ENCODE peak calls at places on chromosome 4, in seven cellular contexts. One of them, this sample, is unnamed.

GRCh38 chr4:6705638-6706037 is 4.0 kb downstream of the MRFAP1L1 start:
- DNase-seq in amygdala: no peak
- DNase-seq in activated T-helper 1 cell treated with Interleukin-2 at 50 U/mL for 16 hours: no peak
- DNase-seq in activated CD8-positive, alpha-beta memory T cell treated with anti-CD3 and anti-CD28 coated beads, Interleukin-2, amount 10 ng/mL, durations not matched to agents 7 days and 5 days: no peak
- DNase-seq in ELR: no peak
- DNase-seq in activated CD8-positive, alpha-beta T cell treated with anti-CD3 and anti-CD28 coated beads, Interleukin-2, amount 10 ng/mL, durations not matched to agents 7 days and 5 days: no peak
- DNase-seq in ELF-1: no peak
- DNase-seq in this sample: no peak

GRCh38 chr4:156939151-156939550 is 32.4 kb downstream of the PDGFC start:
- DNase-seq in ELF-1: no peak
- DNase-seq in activated CD8-positive, alpha-beta T cell treated with anti-CD3 and anti-CD28 coated beads, Interleukin-2, amount 10 ng/mL, durations not matched to agents 7 days and 5 days: no peak
- DNase-seq in activated CD8-positive, alpha-beta memory T cell treated with anti-CD3 and anti-CD28 coated beads, Interleukin-2, amount 10 ng/mL, durations not matched to agents 7 days and 5 days: no peak
- DNase-seq in activated T-helper 1 cell treated with Interleukin-2 at 50 U/mL for 16 hours: no peak
- DNase-seq in amygdala: no peak
- DNase-seq in ELR: no peak
- DNase-seq in this sample: no peak

GRCh38 chr4:6971536-6972374 is 62.1 kb downstream of the TBC1D14 start:
- DNase-seq in ELF-1: no peak
- DNase-seq in amygdala: no peak
- DNase-seq in ELR: no peak
- DNase-seq in activated CD8-positive, alpha-beta memory T cell treated with anti-CD3 and anti-CD28 coated beads, Interleukin-2, amount 10 ng/mL, durations not matched to agents 7 days and 5 days: no peak
- DNase-seq in activated CD8-positive, alpha-beta T cell treated with anti-CD3 and anti-CD28 coated beads, Interleukin-2, amount 10 ng/mL, durations not matched to agents 7 days and 5 days: no peak
- DNase-seq in activated T-helper 1 cell treated with Interleukin-2 at 50 U/mL for 16 hours: no peak
- DNase-seq in this sample: no peak

GRCh38 chr4:182126096-182126495 is 117.1 kb upstream of the TENM3 start:
- DNase-seq in ELF-1: no peak
- DNase-seq in activated T-helper 1 cell treated with Interleukin-2 at 50 U/mL for 16 hours: no peak
- DNase-seq in activated CD8-positive, alpha-beta memory T cell treated with anti-CD3 and anti-CD28 coated beads, Interleukin-2, amount 10 ng/mL, durations not matched to agents 7 days and 5 days: no peak
- DNase-seq in activated CD8-positive, alpha-beta T cell treated with anti-CD3 and anti-CD28 coated beads, Interleukin-2, amount 10 ng/mL, durations not matched to agents 7 days and 5 days: no peak
- DNase-seq in amygdala: no peak
- DNase-seq in ELR: no peak
- DNase-seq in this sample: peak

GRCh38 chr4:115145393-115146160 is 32.2 kb upstream of the NDST4 start:
- DNase-seq in ELF-1: no peak
- DNase-seq in activated CD8-positive, alpha-beta T cell treated with anti-CD3 and anti-CD28 coated beads, Interleukin-2, amount 10 ng/mL, durations not matched to agents 7 days and 5 days: no peak
- DNase-seq in ELR: no peak
- DNase-seq in amygdala: no peak
- DNase-seq in activated CD8-positive, alpha-beta memory T cell treated with anti-CD3 and anti-CD28 coated beads, Interleukin-2, amount 10 ng/mL, durations not matched to agents 7 days and 5 days: no peak
- DNase-seq in activated T-helper 1 cell treated with Interleukin-2 at 50 U/mL for 16 hours: no peak
- DNase-seq in this sample: no peak

GRCh38 chr4:109611045-109611616 is 51.1 kb downstream of the MCUB start:
- DNase-seq in activated CD8-positive, alpha-beta memory T cell treated with anti-CD3 and anti-CD28 coated beads, Interleukin-2, amount 10 ng/mL, durations not matched to agents 7 days and 5 days: no peak
- DNase-seq in ELR: no peak
- DNase-seq in activated CD8-positive, alpha-beta T cell treated with anti-CD3 and anti-CD28 coated beads, Interleukin-2, amount 10 ng/mL, durations not matched to agents 7 days and 5 days: no peak
- DNase-seq in activated T-helper 1 cell treated with Interleukin-2 at 50 U/mL for 16 hours: no peak
- DNase-seq in amygdala: no peak
- DNase-seq in ELF-1: no peak
- DNase-seq in this sample: no peak

GRCh38 chr4:186249785-186250739 is 15.9 kb upstream of the F11 start:
- DNase-seq in ELF-1: no peak
- DNase-seq in ELR: peak
- DNase-seq in activated CD8-positive, alpha-beta memory T cell treated with anti-CD3 and anti-CD28 coated beads, Interleukin-2, amount 10 ng/mL, durations not matched to agents 7 days and 5 days: no peak
- DNase-seq in activated CD8-positive, alpha-beta T cell treated with anti-CD3 and anti-CD28 coated beads, Interleukin-2, amount 10 ng/mL, durations not matched to agents 7 days and 5 days: no peak
- DNase-seq in activated T-helper 1 cell treated with Interleukin-2 at 50 U/mL for 16 hours: no peak
- DNase-seq in amygdala: no peak
- DNase-seq in this sample: peak

GRCh38 chr4:124640037-124640730 is 72.3 kb downstream of the ANKRD50 start:
- DNase-seq in amygdala: no peak
- DNase-seq in ELR: peak
- DNase-seq in ELF-1: no peak
- DNase-seq in activated CD8-positive, alpha-beta memory T cell treated with anti-CD3 and anti-CD28 coated beads, Interleukin-2, amount 10 ng/mL, durations not matched to agents 7 days and 5 days: no peak
- DNase-seq in activated CD8-positive, alpha-beta T cell treated with anti-CD3 and anti-CD28 coated beads, Interleukin-2, amount 10 ng/mL, durations not matched to agents 7 days and 5 days: no peak
- DNase-seq in activated T-helper 1 cell treated with Interleukin-2 at 50 U/mL for 16 hours: no peak
- DNase-seq in this sample: peak

GRCh38 chr4:24244663-24245519 is 339.5 kb downstream of the DHX15 start:
- DNase-seq in ELF-1: peak
- DNase-seq in activated CD8-positive, alpha-beta memory T cell treated with anti-CD3 and anti-CD28 coated beads, Interleukin-2, amount 10 ng/mL, durations not matched to agents 7 days and 5 days: no peak
- DNase-seq in activated CD8-positive, alpha-beta T cell treated with anti-CD3 and anti-CD28 coated beads, Interleukin-2, amount 10 ng/mL, durations not matched to agents 7 days and 5 days: no peak
- DNase-seq in activated T-helper 1 cell treated with Interleukin-2 at 50 U/mL for 16 hours: no peak
- DNase-seq in amygdala: no peak
- DNase-seq in ELR: no peak
- DNase-seq in this sample: peak

GRCh38 chr4:16270654-16271328 is 44.5 kb upstream of the TAPT1 start:
- DNase-seq in ELR: peak
- DNase-seq in amygdala: no peak
- DNase-seq in activated T-helper 1 cell treated with Interleukin-2 at 50 U/mL for 16 hours: no peak
- DNase-seq in ELF-1: no peak
- DNase-seq in activated CD8-positive, alpha-beta memory T cell treated with anti-CD3 and anti-CD28 coated beads, Interleukin-2, amount 10 ng/mL, durations not matched to agents 7 days and 5 days: no peak
- DNase-seq in activated CD8-positive, alpha-beta T cell treated with anti-CD3 and anti-CD28 coated beads, Interleukin-2, amount 10 ng/mL, durations not matched to agents 7 days and 5 days: no peak
- DNase-seq in this sample: no peak

GRCh38 chr4:139524062-139524631 is 31.9 kb downstream of the SETD7 start:
- DNase-seq in activated CD8-positive, alpha-beta memory T cell treated with anti-CD3 and anti-CD28 coated beads, Interleukin-2, amount 10 ng/mL, durations not matched to agents 7 days and 5 days: no peak
- DNase-seq in amygdala: no peak
- DNase-seq in activated CD8-positive, alpha-beta T cell treated with anti-CD3 and anti-CD28 coated beads, Interleukin-2, amount 10 ng/mL, durations not matched to agents 7 days and 5 days: no peak
- DNase-seq in ELF-1: no peak
- DNase-seq in ELR: no peak
- DNase-seq in activated T-helper 1 cell treated with Interleukin-2 at 50 U/mL for 16 hours: no peak
- DNase-seq in this sample: peak

GRCh38 chr4:3702551-3703221 is 63.5 kb upstream of the ADRA2C start:
- DNase-seq in ELR: no peak
- DNase-seq in amygdala: no peak
- DNase-seq in activated T-helper 1 cell treated with Interleukin-2 at 50 U/mL for 16 hours: no peak
- DNase-seq in ELF-1: no peak
- DNase-seq in activated CD8-positive, alpha-beta T cell treated with anti-CD3 and anti-CD28 coated beads, Interleukin-2, amount 10 ng/mL, durations not matched to agents 7 days and 5 days: no peak
- DNase-seq in activated CD8-positive, alpha-beta memory T cell treated with anti-CD3 and anti-CD28 coated beads, Interleukin-2, amount 10 ng/mL, durations not matched to agents 7 days and 5 days: no peak
- DNase-seq in this sample: no peak

GRCh38 chr4:107705742-107706556 is 14.1 kb downstream of the PAPSS1 start:
- DNase-seq in ELF-1: no peak
- DNase-seq in amygdala: no peak
- DNase-seq in activated CD8-positive, alpha-beta memory T cell treated with anti-CD3 and anti-CD28 coated beads, Interleukin-2, amount 10 ng/mL, durations not matched to agents 7 days and 5 days: no peak
- DNase-seq in activated T-helper 1 cell treated with Interleukin-2 at 50 U/mL for 16 hours: no peak
- DNase-seq in activated CD8-positive, alpha-beta T cell treated with anti-CD3 and anti-CD28 coated beads, Interleukin-2, amount 10 ng/mL, durations not matched to agents 7 days and 5 days: no peak
- DNase-seq in ELR: no peak
- DNase-seq in this sample: no peak

GRCh38 chr4:81255524-81255923 is 40.5 kb upstream of the PRKG2 start:
- DNase-seq in ELR: peak
- DNase-seq in activated CD8-positive, alpha-beta memory T cell treated with anti-CD3 and anti-CD28 coated beads, Interleukin-2, amount 10 ng/mL, durations not matched to agents 7 days and 5 days: no peak
- DNase-seq in activated T-helper 1 cell treated with Interleukin-2 at 50 U/mL for 16 hours: no peak
- DNase-seq in activated CD8-positive, alpha-beta T cell treated with anti-CD3 and anti-CD28 coated beads, Interleukin-2, amount 10 ng/mL, durations not matched to agents 7 days and 5 days: no peak
- DNase-seq in amygdala: no peak
- DNase-seq in ELF-1: no peak
- DNase-seq in this sample: peak

GRCh38 chr4:159357350-159357749 is 254.5 kb downstream of the RAPGEF2 start:
- DNase-seq in ELR: no peak
- DNase-seq in amygdala: no peak
- DNase-seq in activated CD8-positive, alpha-beta T cell treated with anti-CD3 and anti-CD28 coated beads, Interleukin-2, amount 10 ng/mL, durations not matched to agents 7 days and 5 days: no peak
- DNase-seq in activated CD8-positive, alpha-beta memory T cell treated with anti-CD3 and anti-CD28 coated beads, Interleukin-2, amount 10 ng/mL, durations not matched to agents 7 days and 5 days: no peak
- DNase-seq in ELF-1: no peak
- DNase-seq in activated T-helper 1 cell treated with Interleukin-2 at 50 U/mL for 16 hours: no peak
- DNase-seq in this sample: no peak

GRCh38 chr4:148007303-148007702 is 275.4 kb downstream of the ARHGAP10 start:
- DNase-seq in amygdala: no peak
- DNase-seq in activated CD8-positive, alpha-beta memory T cell treated with anti-CD3 and anti-CD28 coated beads, Interleukin-2, amount 10 ng/mL, durations not matched to agents 7 days and 5 days: no peak
- DNase-seq in activated T-helper 1 cell treated with Interleukin-2 at 50 U/mL for 16 hours: no peak
- DNase-seq in ELF-1: peak
- DNase-seq in ELR: peak
- DNase-seq in activated CD8-positive, alpha-beta T cell treated with anti-CD3 and anti-CD28 coated beads, Interleukin-2, amount 10 ng/mL, durations not matched to agents 7 days and 5 days: no peak
- DNase-seq in this sample: peak

GRCh38 chr4:73676881-73677323 is 56.7 kb upstream of the RASSF6 start:
- DNase-seq in activated CD8-positive, alpha-beta T cell treated with anti-CD3 and anti-CD28 coated beads, Interleukin-2, amount 10 ng/mL, durations not matched to agents 7 days and 5 days: no peak
- DNase-seq in ELR: peak
- DNase-seq in activated CD8-positive, alpha-beta memory T cell treated with anti-CD3 and anti-CD28 coated beads, Interleukin-2, amount 10 ng/mL, durations not matched to agents 7 days and 5 days: no peak
- DNase-seq in amygdala: no peak
- DNase-seq in activated T-helper 1 cell treated with Interleukin-2 at 50 U/mL for 16 hours: no peak
- DNase-seq in ELF-1: no peak
- DNase-seq in this sample: peak

GRCh38 chr4:16448240-16448639 is 222.0 kb upstream of the TAPT1 start:
- DNase-seq in ELR: no peak
- DNase-seq in ELF-1: no peak
- DNase-seq in amygdala: no peak
- DNase-seq in activated CD8-positive, alpha-beta T cell treated with anti-CD3 and anti-CD28 coated beads, Interleukin-2, amount 10 ng/mL, durations not matched to agents 7 days and 5 days: no peak
- DNase-seq in activated T-helper 1 cell treated with Interleukin-2 at 50 U/mL for 16 hours: no peak
- DNase-seq in activated CD8-positive, alpha-beta memory T cell treated with anti-CD3 and anti-CD28 coated beads, Interleukin-2, amount 10 ng/mL, durations not matched to agents 7 days and 5 days: no peak
- DNase-seq in this sample: no peak

GRCh38 chr4:77040265-77040664 is 35.5 kb downstream of the CCNI start:
- DNase-seq in activated CD8-positive, alpha-beta T cell treated with anti-CD3 and anti-CD28 coated beads, Interleukin-2, amount 10 ng/mL, durations not matched to agents 7 days and 5 days: no peak
- DNase-seq in ELR: peak
- DNase-seq in activated CD8-positive, alpha-beta memory T cell treated with anti-CD3 and anti-CD28 coated beads, Interleukin-2, amount 10 ng/mL, durations not matched to agents 7 days and 5 days: no peak
- DNase-seq in ELF-1: no peak
- DNase-seq in amygdala: no peak
- DNase-seq in activated T-helper 1 cell treated with Interleukin-2 at 50 U/mL for 16 hours: no peak
- DNase-seq in this sample: peak

GRCh38 chr4:150769235-150769634 is 187.3 kb downstream of the MAB21L2 start:
- DNase-seq in activated T-helper 1 cell treated with Interleukin-2 at 50 U/mL for 16 hours: no peak
- DNase-seq in activated CD8-positive, alpha-beta memory T cell treated with anti-CD3 and anti-CD28 coated beads, Interleukin-2, amount 10 ng/mL, durations not matched to agents 7 days and 5 days: no peak
- DNase-seq in activated CD8-positive, alpha-beta T cell treated with anti-CD3 and anti-CD28 coated beads, Interleukin-2, amount 10 ng/mL, durations not matched to agents 7 days and 5 days: no peak
- DNase-seq in amygdala: no peak
- DNase-seq in ELF-1: no peak
- DNase-seq in ELR: peak
- DNase-seq in this sample: peak

GRCh38 chr4:4762909-4763814 is 96.3 kb upstream of the MSX1 start:
- DNase-seq in activated T-helper 1 cell treated with Interleukin-2 at 50 U/mL for 16 hours: no peak
- DNase-seq in activated CD8-positive, alpha-beta memory T cell treated with anti-CD3 and anti-CD28 coated beads, Interleukin-2, amount 10 ng/mL, durations not matched to agents 7 days and 5 days: peak
- DNase-seq in ELR: peak
- DNase-seq in ELF-1: peak
- DNase-seq in activated CD8-positive, alpha-beta T cell treated with anti-CD3 and anti-CD28 coated beads, Interleukin-2, amount 10 ng/mL, durations not matched to agents 7 days and 5 days: peak
- DNase-seq in amygdala: no peak
- DNase-seq in this sample: peak

GRCh38 chr4:2076908-2077534 is 17.9 kb downstream of the NAT8L start:
- DNase-seq in ELF-1: no peak
- DNase-seq in ELR: no peak
- DNase-seq in activated T-helper 1 cell treated with Interleukin-2 at 50 U/mL for 16 hours: no peak
- DNase-seq in activated CD8-positive, alpha-beta T cell treated with anti-CD3 and anti-CD28 coated beads, Interleukin-2, amount 10 ng/mL, durations not matched to agents 7 days and 5 days: no peak
- DNase-seq in amygdala: no peak
- DNase-seq in activated CD8-positive, alpha-beta memory T cell treated with anti-CD3 and anti-CD28 coated beads, Interleukin-2, amount 10 ng/mL, durations not matched to agents 7 days and 5 days: no peak
- DNase-seq in this sample: no peak

GRCh38 chr4:110516106-110516922 is 40.4 kb downstream of the ENPEP start:
- DNase-seq in ELR: peak
- DNase-seq in ELF-1: peak
- DNase-seq in activated T-helper 1 cell treated with Interleukin-2 at 50 U/mL for 16 hours: peak
- DNase-seq in activated CD8-positive, alpha-beta T cell treated with anti-CD3 and anti-CD28 coated beads, Interleukin-2, amount 10 ng/mL, durations not matched to agents 7 days and 5 days: peak
- DNase-seq in amygdala: peak
- DNase-seq in activated CD8-positive, alpha-beta memory T cell treated with anti-CD3 and anti-CD28 coated beads, Interleukin-2, amount 10 ng/mL, durations not matched to agents 7 days and 5 days: peak
- DNase-seq in this sample: peak

GRCh38 chr4:133324491-133324890 is 175.4 kb downstream of the PCDH10 start:
- DNase-seq in activated T-helper 1 cell treated with Interleukin-2 at 50 U/mL for 16 hours: no peak
- DNase-seq in ELR: no peak
- DNase-seq in activated CD8-positive, alpha-beta memory T cell treated with anti-CD3 and anti-CD28 coated beads, Interleukin-2, amount 10 ng/mL, durations not matched to agents 7 days and 5 days: no peak
- DNase-seq in activated CD8-positive, alpha-beta T cell treated with anti-CD3 and anti-CD28 coated beads, Interleukin-2, amount 10 ng/mL, durations not matched to agents 7 days and 5 days: no peak
- DNase-seq in amygdala: no peak
- DNase-seq in ELF-1: no peak
- DNase-seq in this sample: no peak

GRCh38 chr4:60201052-60201673 is 999.0 kb upstream of the ADGRL3 start:
- DNase-seq in activated CD8-positive, alpha-beta memory T cell treated with anti-CD3 and anti-CD28 coated beads, Interleukin-2, amount 10 ng/mL, durations not matched to agents 7 days and 5 days: no peak
- DNase-seq in ELR: peak
- DNase-seq in amygdala: peak
- DNase-seq in ELF-1: peak
- DNase-seq in activated T-helper 1 cell treated with Interleukin-2 at 50 U/mL for 16 hours: no peak
- DNase-seq in activated CD8-positive, alpha-beta T cell treated with anti-CD3 and anti-CD28 coated beads, Interleukin-2, amount 10 ng/mL, durations not matched to agents 7 days and 5 days: peak
- DNase-seq in this sample: peak

GRCh38 chr4:26715636-26716242 is 131.9 kb downstream of the TBC1D19 start:
- DNase-seq in activated T-helper 1 cell treated with Interleukin-2 at 50 U/mL for 16 hours: no peak
- DNase-seq in ELF-1: no peak
- DNase-seq in activated CD8-positive, alpha-beta T cell treated with anti-CD3 and anti-CD28 coated beads, Interleukin-2, amount 10 ng/mL, durations not matched to agents 7 days and 5 days: no peak
- DNase-seq in ELR: no peak
- DNase-seq in amygdala: no peak
- DNase-seq in activated CD8-positive, alpha-beta memory T cell treated with anti-CD3 and anti-CD28 coated beads, Interleukin-2, amount 10 ng/mL, durations not matched to agents 7 days and 5 days: no peak
- DNase-seq in this sample: no peak

GRCh38 chr4:184167576-184167975 is 50.1 kb downstream of the ENPP6 start:
- DNase-seq in activated T-helper 1 cell treated with Interleukin-2 at 50 U/mL for 16 hours: no peak
- DNase-seq in ELR: no peak
- DNase-seq in activated CD8-positive, alpha-beta memory T cell treated with anti-CD3 and anti-CD28 coated beads, Interleukin-2, amount 10 ng/mL, durations not matched to agents 7 days and 5 days: no peak
- DNase-seq in ELF-1: peak
- DNase-seq in amygdala: no peak
- DNase-seq in activated CD8-positive, alpha-beta T cell treated with anti-CD3 and anti-CD28 coated beads, Interleukin-2, amount 10 ng/mL, durations not matched to agents 7 days and 5 days: no peak
- DNase-seq in this sample: no peak

GRCh38 chr4:81506731-81507130 is 35.0 kb upstream of the RASGEF1B start:
- DNase-seq in ELR: no peak
- DNase-seq in activated CD8-positive, alpha-beta T cell treated with anti-CD3 and anti-CD28 coated beads, Interleukin-2, amount 10 ng/mL, durations not matched to agents 7 days and 5 days: no peak
- DNase-seq in activated CD8-positive, alpha-beta memory T cell treated with anti-CD3 and anti-CD28 coated beads, Interleukin-2, amount 10 ng/mL, durations not matched to agents 7 days and 5 days: no peak
- DNase-seq in activated T-helper 1 cell treated with Interleukin-2 at 50 U/mL for 16 hours: no peak
- DNase-seq in amygdala: no peak
- DNase-seq in ELF-1: no peak
- DNase-seq in this sample: no peak

GRCh38 chr4:168832746-168833575 is 177.1 kb downstream of the CBR4 start:
- DNase-seq in ELF-1: peak
- DNase-seq in activated CD8-positive, alpha-beta memory T cell treated with anti-CD3 and anti-CD28 coated beads, Interleukin-2, amount 10 ng/mL, durations not matched to agents 7 days and 5 days: no peak
- DNase-seq in ELR: peak
- DNase-seq in activated T-helper 1 cell treated with Interleukin-2 at 50 U/mL for 16 hours: no peak
- DNase-seq in activated CD8-positive, alpha-beta T cell treated with anti-CD3 and anti-CD28 coated beads, Interleukin-2, amount 10 ng/mL, durations not matched to agents 7 days and 5 days: no peak
- DNase-seq in amygdala: peak
- DNase-seq in this sample: no peak

GRCh38 chr4:77600521-77601451 is 4.8 kb upstream of the CXCL13 start:
- DNase-seq in activated CD8-positive, alpha-beta memory T cell treated with anti-CD3 and anti-CD28 coated beads, Interleukin-2, amount 10 ng/mL, durations not matched to agents 7 days and 5 days: peak
- DNase-seq in ELF-1: peak
- DNase-seq in activated T-helper 1 cell treated with Interleukin-2 at 50 U/mL for 16 hours: no peak
- DNase-seq in ELR: peak
- DNase-seq in amygdala: no peak
- DNase-seq in activated CD8-positive, alpha-beta T cell treated with anti-CD3 and anti-CD28 coated beads, Interleukin-2, amount 10 ng/mL, durations not matched to agents 7 days and 5 days: peak
- DNase-seq in this sample: peak

This sample was measured in fibroblast of lung.